ENCODE peak calls at places on chromosome 3, in five cellular contexts. T is M059J, N is substantia nigra, W is DMS53, P is memory B cell. L is an unnamed sample.
A peak's percentile ranks its signal among the peaks of the same experiment; 100 is the strongest.

GRCh38 chr3:179713643-179714090 is 60.8 kb downstream of the USP13 start:
- DNase-seq in T (peak; percentile 38), N (no peak), W (no peak), P (no peak), L (no peak)

GRCh38 chr3:66938338-66938963 is 59.7 kb upstream of the KBTBD8 start:
- DNase-seq in T (peak; percentile 46), N (peak; percentile 12), W (peak; percentile 61), P (peak; percentile 27), L (peak; percentile 44)

GRCh38 chr3:196604548-196604947 is 34.9 kb upstream of the NRROS start:
- DNase-seq in T (no peak), N (no peak), W (no peak), P (peak; percentile 40), L (no peak)

GRCh38 chr3:124234852-124235252 is 242.9 kb upstream of the ROPN1 start:
- DNase-seq in T (no peak), N (no peak), W (no peak), P (no peak), L (no peak)

GRCh38 chr3:30648670-30649357 is 42.4 kb downstream of the TGFBR2 start:
- DNase-seq in T (no peak), N (no peak), W (no peak), P (no peak), L (no peak)

GRCh38 chr3:62818347-62818746 is 56.9 kb downstream of the CADPS start:
- DNase-seq in T (no peak), N (no peak), W (peak; percentile 0), P (no peak), L (no peak)

GRCh38 chr3:69865920-69866679 is 126.8 kb downstream of the MITF start:
- DNase-seq in T (peak; percentile 29), N (no peak), W (peak; percentile 15), P (no peak), L (peak; percentile 53)

GRCh38 chr3:144142151-144142855 is 170.7 kb downstream of the DIPK2A start:
- DNase-seq in T (peak; percentile 41), N (no peak), W (no peak), P (no peak), L (no peak)

GRCh38 chr3:78814893-78815562 is 952.8 kb downstream of the ROBO1 start:
- DNase-seq in T (no peak), N (no peak), W (no peak), P (no peak), L (no peak)

GRCh38 chr3:74693216-74693615 is 78.8 kb upstream of the CNTN3 start:
- DNase-seq in T (no peak), N (no peak), W (no peak), P (no peak), L (no peak)

GRCh38 chr3:156997351-156997750 is 162.6 kb downstream of the CCNL1 start:
- DNase-seq in T (peak; percentile 37), N (no peak), W (no peak), P (no peak), L (no peak)

GRCh38 chr3:174488527-174488926 is 370.6 kb upstream of the NAALADL2 start:
- DNase-seq in T (no peak), N (no peak), W (no peak), P (no peak), L (no peak)

GRCh38 chr3:16512435-16513140 is 911 bp downstream of the RFTN1 start:
- DNase-seq in T (no peak), N (no peak), W (peak; percentile 20), P (peak; percentile 46), L (no peak)

GRCh38 chr3:37945803-37946530 is 44.6 kb upstream of the VILL start:
- DNase-seq in T (peak; percentile 80), N (no peak), W (no peak), P (no peak), L (peak; percentile 65)

GRCh38 chr3:197343656-197344408 is 45.4 kb upstream of the DLG1 start:
- DNase-seq in T (no peak), N (no peak), W (no peak), P (no peak), L (no peak)

GRCh38 chr3:167705840-167706239 is 28.9 kb downstream of the PDCD10 start:
- DNase-seq in T (peak; percentile 10), N (no peak), W (no peak), P (no peak), L (no peak)

GRCh38 chr3:156151824-156152428 is 31.5 kb downstream of the KCNAB1 start:
- DNase-seq in T (peak; percentile 70), N (peak; percentile 31), W (peak; percentile 87), P (peak; percentile 22), L (peak; percentile 69)

GRCh38 chr3:172777901-172778300 is 27.4 kb downstream of the ECT2 start:
- DNase-seq in T (no peak), N (no peak), W (no peak), P (no peak), L (no peak)

GRCh38 chr3:64291345-64291744 is 66.1 kb upstream of the PRICKLE2 start:
- DNase-seq in T (peak; percentile 85), N (no peak), W (no peak), P (no peak), L (peak; percentile 49)

GRCh38 chr3:149536429-149536828 is 61.9 kb downstream of the TM4SF4 start:
- DNase-seq in T (peak; percentile 91), N (no peak), W (no peak), P (no peak), L (no peak)

GRCh38 chr3:53503185-53503584 is 8.8 kb downstream of the CACNA1D start:
- DNase-seq in T (no peak), N (no peak), W (no peak), P (no peak), L (no peak)

GRCh38 chr3:54600441-54601204 is 327.2 kb downstream of the LRTM1 start:
- DNase-seq in T (no peak), N (no peak), W (no peak), P (no peak), L (no peak)

GRCh38 chr3:8575364-8576104 is 69.1 kb downstream of the SSUH2 start:
- DNase-seq in T (peak; percentile 80), N (no peak), W (no peak), P (no peak), L (no peak)

L was measured in ureter.